ENCODE peak calls at places on chromosomes 12 and 14, in five cellular contexts. E is aorta, T is fibroblast of mammary gland, B is epithelial cell of prostate, J is H9. I is an unnamed sample.
A peak's percentile ranks its signal among the peaks of the same experiment; 100 is the strongest.

GRCh38 chr12:128069359-128069997 is 197.5 kb upstream of the TMEM132C start:
- DNase-seq in B (peak; percentile 2), T (peak; percentile 47), E (no peak), J (peak; percentile 63), I (no peak)

GRCh38 chr14:61503167-61503801 is 181.9 kb downstream of the PRKCH start:
- DNase-seq in T (no peak), J (no peak), B (peak; percentile 65), E (no peak), I (no peak)

GRCh38 chr12:50934981-50935807 is 17.1 kb upstream of the HIGD1C start:
- DNase-seq in J (no peak), E (no peak), T (peak; percentile 60), B (no peak), I (no peak)

GRCh38 chr12:76891609-76892008 is 12.8 kb upstream of the CSRP2 start:
- DNase-seq in B (no peak), J (no peak), T (no peak), E (no peak), I (no peak)

GRCh38 chr14:39186941-39187525 is 12.0 kb downstream of the PNN start:
- DNase-seq in T (no peak), E (no peak), J (no peak), B (no peak), I (no peak)

GRCh38 chr14:91654836-91655235 is 77.0 kb downstream of the CATSPERB start:
- DNase-seq in B (peak; percentile 78), E (no peak), T (no peak), J (no peak), I (no peak)

GRCh38 chr12:92987846-92988621 is 58.9 kb upstream of the EEA1 start:
- DNase-seq in J (peak; percentile 42), E (no peak), T (no peak), B (no peak), I (no peak)

GRCh38 chr14:90034156-90034555 is 27.6 kb upstream of the KCNK13 start:
- DNase-seq in E (no peak), T (no peak), J (no peak), B (no peak), I (no peak)

GRCh38 chr12:112380663-112381420 is 1.4 kb downstream of the HECTD4 start:
- DNase-seq in E (no peak), B (no peak), T (no peak), J (peak; percentile 51), I (no peak)

GRCh38 chr12:62934799-62935674 is at the start of gene PPM1H:
- DNase-seq in J (peak; percentile 99), B (no peak), E (peak; percentile 87), T (peak; percentile 2), I (peak; percentile 68)

GRCh38 chr12:129152291-129153075 is 299.2 kb downstream of the GLT1D1 start:
- DNase-seq in J (peak; percentile 73), E (no peak), B (no peak), T (no peak), I (no peak)

GRCh38 chr12:130435826-130436225 is 98.1 kb downstream of the PIWIL1 start:
- DNase-seq in T (no peak), B (no peak), J (no peak), E (peak; percentile 77), I (no peak)